ENCODE peak calls at places on chromosomes 6 and 20, in six cellular contexts. One of them, this sample, is unnamed.

GRCh38 chr6:7074870-7075269 is 32.9 kb upstream of the RREB1 start:
- DNase-seq in kidney: no peak
- DNase-seq in anterior cingulate cortex: no peak
- DNase-seq in HEK293T: no peak
- DNase-seq in NAMALWA: no peak
- DNase-seq in stimulated activated CD4-positive, alpha-beta T cell treated with anti-CD3 and anti-CD28 coated beads, Interleukin-4, amount 100 ng/mL, for 24 hours: no peak
- DNase-seq in this sample: no peak

GRCh38 chr6:95804847-95805541 is 210.8 kb upstream of the FUT9 start:
- DNase-seq in kidney: no peak
- DNase-seq in NAMALWA: no peak
- DNase-seq in HEK293T: no peak
- DNase-seq in stimulated activated CD4-positive, alpha-beta T cell treated with anti-CD3 and anti-CD28 coated beads, Interleukin-4, amount 100 ng/mL, for 24 hours: no peak
- DNase-seq in anterior cingulate cortex: no peak
- DNase-seq in this sample: no peak

GRCh38 chr6:108453601-108454157 is 107.0 kb upstream of the FOXO3 start:
- DNase-seq in kidney: no peak
- DNase-seq in NAMALWA: peak
- DNase-seq in HEK293T: no peak
- DNase-seq in anterior cingulate cortex: no peak
- DNase-seq in stimulated activated CD4-positive, alpha-beta T cell treated with anti-CD3 and anti-CD28 coated beads, Interleukin-4, amount 100 ng/mL, for 24 hours: no peak
- DNase-seq in this sample: no peak

GRCh38 chr6:116366740-116367275 is 3.9 kb upstream of the DSE start:
- DNase-seq in kidney: no peak
- DNase-seq in HEK293T: no peak
- DNase-seq in anterior cingulate cortex: no peak
- DNase-seq in NAMALWA: no peak
- DNase-seq in stimulated activated CD4-positive, alpha-beta T cell treated with anti-CD3 and anti-CD28 coated beads, Interleukin-4, amount 100 ng/mL, for 24 hours: no peak
- DNase-seq in this sample: no peak

GRCh38 chr6:30646450-30647038 is 389 bp upstream of the C6orf136 start:
- DNase-seq in HEK293T: peak
- DNase-seq in anterior cingulate cortex: peak
- DNase-seq in kidney: peak
- DNase-seq in NAMALWA: no peak
- DNase-seq in stimulated activated CD4-positive, alpha-beta T cell treated with anti-CD3 and anti-CD28 coated beads, Interleukin-4, amount 100 ng/mL, for 24 hours: peak
- DNase-seq in this sample: no peak

GRCh38 chr20:59268827-59269226 is 31.6 kb upstream of the EDN3 start:
- DNase-seq in HEK293T: no peak
- DNase-seq in kidney: no peak
- DNase-seq in stimulated activated CD4-positive, alpha-beta T cell treated with anti-CD3 and anti-CD28 coated beads, Interleukin-4, amount 100 ng/mL, for 24 hours: no peak
- DNase-seq in NAMALWA: no peak
- DNase-seq in anterior cingulate cortex: no peak
- DNase-seq in this sample: no peak

GRCh38 chr6:579339-579738 is 77.6 kb downstream of the HUS1B start:
- DNase-seq in kidney: no peak
- DNase-seq in stimulated activated CD4-positive, alpha-beta T cell treated with anti-CD3 and anti-CD28 coated beads, Interleukin-4, amount 100 ng/mL, for 24 hours: no peak
- DNase-seq in anterior cingulate cortex: no peak
- DNase-seq in HEK293T: peak
- DNase-seq in NAMALWA: peak
- DNase-seq in this sample: no peak

GRCh38 chr20:46550441-46550840 is at the start of gene OCSTAMP:
- DNase-seq in stimulated activated CD4-positive, alpha-beta T cell treated with anti-CD3 and anti-CD28 coated beads, Interleukin-4, amount 100 ng/mL, for 24 hours: no peak
- DNase-seq in anterior cingulate cortex: no peak
- DNase-seq in kidney: no peak
- DNase-seq in HEK293T: no peak
- DNase-seq in NAMALWA: no peak
- DNase-seq in this sample: peak

GRCh38 chr6:166775180-166775922 is 148.3 kb upstream of the RPS6KA2 start:
- DNase-seq in HEK293T: peak
- DNase-seq in stimulated activated CD4-positive, alpha-beta T cell treated with anti-CD3 and anti-CD28 coated beads, Interleukin-4, amount 100 ng/mL, for 24 hours: peak
- DNase-seq in kidney: no peak
- DNase-seq in anterior cingulate cortex: peak
- DNase-seq in NAMALWA: peak
- DNase-seq in this sample: no peak

GRCh38 chr6:25342784-25343183 is 63.6 kb downstream of the CARMIL1 start:
- DNase-seq in anterior cingulate cortex: no peak
- DNase-seq in NAMALWA: peak
- DNase-seq in HEK293T: no peak
- DNase-seq in stimulated activated CD4-positive, alpha-beta T cell treated with anti-CD3 and anti-CD28 coated beads, Interleukin-4, amount 100 ng/mL, for 24 hours: no peak
- DNase-seq in kidney: no peak
- DNase-seq in this sample: no peak

GRCh38 chr6:140311146-140311545 is 936.7 kb upstream of the CITED2 start:
- DNase-seq in stimulated activated CD4-positive, alpha-beta T cell treated with anti-CD3 and anti-CD28 coated beads, Interleukin-4, amount 100 ng/mL, for 24 hours: no peak
- DNase-seq in NAMALWA: no peak
- DNase-seq in kidney: no peak
- DNase-seq in HEK293T: no peak
- DNase-seq in anterior cingulate cortex: no peak
- DNase-seq in this sample: no peak

GRCh38 chr20:17759449-17759848 is 59.7 kb downstream of the BANF2 start:
- DNase-seq in HEK293T: no peak
- DNase-seq in anterior cingulate cortex: no peak
- DNase-seq in NAMALWA: no peak
- DNase-seq in stimulated activated CD4-positive, alpha-beta T cell treated with anti-CD3 and anti-CD28 coated beads, Interleukin-4, amount 100 ng/mL, for 24 hours: no peak
- DNase-seq in kidney: no peak
- DNase-seq in this sample: no peak

GRCh38 chr20:38134427-38135281 is 30.4 kb downstream of the TGM2 start:
- DNase-seq in HEK293T: no peak
- DNase-seq in kidney: peak
- DNase-seq in NAMALWA: no peak
- DNase-seq in anterior cingulate cortex: no peak
- DNase-seq in stimulated activated CD4-positive, alpha-beta T cell treated with anti-CD3 and anti-CD28 coated beads, Interleukin-4, amount 100 ng/mL, for 24 hours: no peak
- DNase-seq in this sample: no peak

GRCh38 chr20:475463-476357 is 13.4 kb upstream of the TBC1D20 start:
- DNase-seq in NAMALWA: no peak
- DNase-seq in HEK293T: no peak
- DNase-seq in anterior cingulate cortex: no peak
- DNase-seq in stimulated activated CD4-positive, alpha-beta T cell treated with anti-CD3 and anti-CD28 coated beads, Interleukin-4, amount 100 ng/mL, for 24 hours: no peak
- DNase-seq in kidney: no peak
- DNase-seq in this sample: no peak

GRCh38 chr6:129134535-129134934 is 251.6 kb downstream of the LAMA2 start:
- DNase-seq in HEK293T: no peak
- DNase-seq in kidney: no peak
- DNase-seq in NAMALWA: no peak
- DNase-seq in stimulated activated CD4-positive, alpha-beta T cell treated with anti-CD3 and anti-CD28 coated beads, Interleukin-4, amount 100 ng/mL, for 24 hours: no peak
- DNase-seq in anterior cingulate cortex: no peak
- DNase-seq in this sample: no peak

GRCh38 chr20:24502661-24503060 is 33.2 kb downstream of the SYNDIG1 start:
- DNase-seq in NAMALWA: no peak
- DNase-seq in kidney: no peak
- DNase-seq in stimulated activated CD4-positive, alpha-beta T cell treated with anti-CD3 and anti-CD28 coated beads, Interleukin-4, amount 100 ng/mL, for 24 hours: no peak
- DNase-seq in anterior cingulate cortex: no peak
- DNase-seq in HEK293T: no peak
- DNase-seq in this sample: no peak

GRCh38 chr6:154814063-154814462 is 80.8 kb downstream of the SCAF8 start:
- DNase-seq in anterior cingulate cortex: no peak
- DNase-seq in HEK293T: no peak
- DNase-seq in NAMALWA: peak
- DNase-seq in stimulated activated CD4-positive, alpha-beta T cell treated with anti-CD3 and anti-CD28 coated beads, Interleukin-4, amount 100 ng/mL, for 24 hours: no peak
- DNase-seq in kidney: no peak
- DNase-seq in this sample: no peak

GRCh38 chr6:42260424-42260888 is 42.8 kb upstream of the MRPS10 start:
- DNase-seq in NAMALWA: peak
- DNase-seq in kidney: peak
- DNase-seq in stimulated activated CD4-positive, alpha-beta T cell treated with anti-CD3 and anti-CD28 coated beads, Interleukin-4, amount 100 ng/mL, for 24 hours: no peak
- DNase-seq in HEK293T: peak
- DNase-seq in anterior cingulate cortex: no peak
- DNase-seq in this sample: no peak

GRCh38 chr20:62358171-62358719 is 8.9 kb downstream of the LAMA5 start:
- DNase-seq in kidney: peak
- DNase-seq in anterior cingulate cortex: no peak
- DNase-seq in stimulated activated CD4-positive, alpha-beta T cell treated with anti-CD3 and anti-CD28 coated beads, Interleukin-4, amount 100 ng/mL, for 24 hours: no peak
- DNase-seq in NAMALWA: no peak
- DNase-seq in HEK293T: no peak
- DNase-seq in this sample: no peak

GRCh38 chr6:166228839-166229528 is 61.3 kb upstream of the TBXT start:
- DNase-seq in NAMALWA: peak
- DNase-seq in HEK293T: no peak
- DNase-seq in anterior cingulate cortex: no peak
- DNase-seq in kidney: no peak
- DNase-seq in stimulated activated CD4-positive, alpha-beta T cell treated with anti-CD3 and anti-CD28 coated beads, Interleukin-4, amount 100 ng/mL, for 24 hours: no peak
- DNase-seq in this sample: no peak

GRCh38 chr6:40124924-40125323 is 190.7 kb upstream of the MOCS1 start:
- DNase-seq in kidney: no peak
- DNase-seq in HEK293T: no peak
- DNase-seq in anterior cingulate cortex: no peak
- DNase-seq in stimulated activated CD4-positive, alpha-beta T cell treated with anti-CD3 and anti-CD28 coated beads, Interleukin-4, amount 100 ng/mL, for 24 hours: no peak
- DNase-seq in NAMALWA: no peak
- DNase-seq in this sample: no peak

GRCh38 chr20:219290-220115 is 7.6 kb upstream of the DEFB129 start:
- DNase-seq in HEK293T: peak
- DNase-seq in anterior cingulate cortex: no peak
- DNase-seq in stimulated activated CD4-positive, alpha-beta T cell treated with anti-CD3 and anti-CD28 coated beads, Interleukin-4, amount 100 ng/mL, for 24 hours: no peak
- DNase-seq in NAMALWA: peak
- DNase-seq in kidney: no peak
- DNase-seq in this sample: no peak

GRCh38 chr6:19757036-19757435 is 80.1 kb upstream of the ID4 start:
- DNase-seq in anterior cingulate cortex: no peak
- DNase-seq in stimulated activated CD4-positive, alpha-beta T cell treated with anti-CD3 and anti-CD28 coated beads, Interleukin-4, amount 100 ng/mL, for 24 hours: no peak
- DNase-seq in NAMALWA: no peak
- DNase-seq in kidney: no peak
- DNase-seq in HEK293T: no peak
- DNase-seq in this sample: no peak

GRCh38 chr6:125986956-125987617 is 747 bp downstream of the TRMT11 start:
- DNase-seq in HEK293T: peak
- DNase-seq in stimulated activated CD4-positive, alpha-beta T cell treated with anti-CD3 and anti-CD28 coated beads, Interleukin-4, amount 100 ng/mL, for 24 hours: peak
- DNase-seq in anterior cingulate cortex: no peak
- DNase-seq in NAMALWA: no peak
- DNase-seq in kidney: no peak
- DNase-seq in this sample: no peak

GRCh38 chr6:79538481-79538971 is 1.3 kb upstream of the LCA5 start:
- DNase-seq in stimulated activated CD4-positive, alpha-beta T cell treated with anti-CD3 and anti-CD28 coated beads, Interleukin-4, amount 100 ng/mL, for 24 hours: no peak
- DNase-seq in NAMALWA: no peak
- DNase-seq in kidney: no peak
- DNase-seq in HEK293T: no peak
- DNase-seq in anterior cingulate cortex: no peak
- DNase-seq in this sample: no peak

GRCh38 chr6:13419826-13420225 is 67.6 kb downstream of the GFOD1 start:
- DNase-seq in HEK293T: no peak
- DNase-seq in NAMALWA: no peak
- DNase-seq in anterior cingulate cortex: no peak
- DNase-seq in stimulated activated CD4-positive, alpha-beta T cell treated with anti-CD3 and anti-CD28 coated beads, Interleukin-4, amount 100 ng/mL, for 24 hours: no peak
- DNase-seq in kidney: no peak
- DNase-seq in this sample: no peak

GRCh38 chr20:38108438-38109024 is 56.5 kb downstream of the TGM2 start:
- DNase-seq in stimulated activated CD4-positive, alpha-beta T cell treated with anti-CD3 and anti-CD28 coated beads, Interleukin-4, amount 100 ng/mL, for 24 hours: no peak
- DNase-seq in kidney: no peak
- DNase-seq in NAMALWA: no peak
- DNase-seq in HEK293T: no peak
- DNase-seq in anterior cingulate cortex: no peak
- DNase-seq in this sample: no peak

GRCh38 chr6:11317885-11318771 is 85.7 kb upstream of the NEDD9 start:
- DNase-seq in NAMALWA: no peak
- DNase-seq in stimulated activated CD4-positive, alpha-beta T cell treated with anti-CD3 and anti-CD28 coated beads, Interleukin-4, amount 100 ng/mL, for 24 hours: peak
- DNase-seq in anterior cingulate cortex: peak
- DNase-seq in HEK293T: no peak
- DNase-seq in kidney: peak
- DNase-seq in this sample: peak

GRCh38 chr6:45105170-45105820 is 222.8 kb upstream of the RUNX2 start:
- DNase-seq in anterior cingulate cortex: no peak
- DNase-seq in HEK293T: no peak
- DNase-seq in kidney: no peak
- DNase-seq in NAMALWA: no peak
- DNase-seq in stimulated activated CD4-positive, alpha-beta T cell treated with anti-CD3 and anti-CD28 coated beads, Interleukin-4, amount 100 ng/mL, for 24 hours: no peak
- DNase-seq in this sample: no peak

GRCh38 chr6:85421963-85422362 is 27.9 kb upstream of the NT5E start:
- DNase-seq in kidney: no peak
- DNase-seq in stimulated activated CD4-positive, alpha-beta T cell treated with anti-CD3 and anti-CD28 coated beads, Interleukin-4, amount 100 ng/mL, for 24 hours: no peak
- DNase-seq in NAMALWA: no peak
- DNase-seq in anterior cingulate cortex: peak
- DNase-seq in HEK293T: no peak
- DNase-seq in this sample: no peak

GRCh38 chr6:51283723-51284122 is 465.1 kb downstream of the TFAP2B start:
- DNase-seq in kidney: no peak
- DNase-seq in anterior cingulate cortex: no peak
- DNase-seq in NAMALWA: no peak
- DNase-seq in stimulated activated CD4-positive, alpha-beta T cell treated with anti-CD3 and anti-CD28 coated beads, Interleukin-4, amount 100 ng/mL, for 24 hours: no peak
- DNase-seq in HEK293T: no peak
- DNase-seq in this sample: no peak

GRCh38 chr6:166348305-166348949 is 6.1 kb upstream of the SFT2D1 start:
- DNase-seq in NAMALWA: no peak
- DNase-seq in stimulated activated CD4-positive, alpha-beta T cell treated with anti-CD3 and anti-CD28 coated beads, Interleukin-4, amount 100 ng/mL, for 24 hours: no peak
- DNase-seq in kidney: no peak
- DNase-seq in anterior cingulate cortex: no peak
- DNase-seq in HEK293T: no peak
- DNase-seq in this sample: peak

GRCh38 chr6:151286192-151286591 is 46.4 kb downstream of the AKAP12 start:
- DNase-seq in NAMALWA: no peak
- DNase-seq in HEK293T: no peak
- DNase-seq in kidney: no peak
- DNase-seq in stimulated activated CD4-positive, alpha-beta T cell treated with anti-CD3 and anti-CD28 coated beads, Interleukin-4, amount 100 ng/mL, for 24 hours: no peak
- DNase-seq in anterior cingulate cortex: no peak
- DNase-seq in this sample: no peak

GRCh38 chr6:49522710-49523593 is 23.2 kb downstream of the GLYATL3 start:
- DNase-seq in HEK293T: no peak
- DNase-seq in anterior cingulate cortex: no peak
- DNase-seq in kidney: no peak
- DNase-seq in NAMALWA: no peak
- DNase-seq in stimulated activated CD4-positive, alpha-beta T cell treated with anti-CD3 and anti-CD28 coated beads, Interleukin-4, amount 100 ng/mL, for 24 hours: no peak
- DNase-seq in this sample: no peak

GRCh38 chr6:21596379-21597242 is 3.1 kb downstream of the SOX4 start:
- DNase-seq in stimulated activated CD4-positive, alpha-beta T cell treated with anti-CD3 and anti-CD28 coated beads, Interleukin-4, amount 100 ng/mL, for 24 hours: peak
- DNase-seq in kidney: peak
- DNase-seq in HEK293T: peak
- DNase-seq in anterior cingulate cortex: no peak
- DNase-seq in NAMALWA: peak
- DNase-seq in this sample: no peak

This sample was measured in SIG-M5.